ENCODE peak calls at places on chromosomes 7 and 10, in eight cellular contexts. M, R, H, C, N, I, D and J are unnamed samples.

GRCh38 chr10:84783386-84783785 is 455.0 kb downstream of the CCSER2 start:
- DNase-seq in C (no peak), N (no peak), D (no peak), H (peak), R (no peak), M (no peak), I (no peak), J (peak)

GRCh38 chr7:144834516-144835165 is 1.2 kb downstream of the TPK1 start:
- DNase-seq in R (no peak), H (no peak), D (peak), M (no peak), I (no peak), C (peak), N (no peak), J (peak)

GRCh38 chr7:7569615-7570014 is 2.9 kb downstream of the MIOS start:
- DNase-seq in C (no peak), R (no peak), H (no peak), N (no peak), I (no peak), D (no peak), M (no peak), J (no peak)

GRCh38 chr10:7756360-7756992 is 31.3 kb downstream of the KIN start:
- DNase-seq in I (no peak), M (no peak), C (no peak), N (no peak), H (peak), R (no peak), D (no peak), J (no peak)

GRCh38 chr10:44651834-44652233 is 259.3 kb upstream of the TMEM72 start:
- DNase-seq in C (no peak), R (no peak), H (no peak), I (no peak), N (no peak), D (no peak), M (peak), J (no peak)

GRCh38 chr7:124411796-124412195 is 353.8 kb downstream of the GPR37 start:
- DNase-seq in D (no peak), M (no peak), N (no peak), I (no peak), R (no peak), H (no peak), C (no peak), J (no peak)

GRCh38 chr10:11145498-11145855 is 127.8 kb downstream of the CELF2 start:
- DNase-seq in M (no peak), C (no peak), N (peak), I (no peak), H (no peak), R (no peak), D (no peak), J (no peak)

GRCh38 chr7:34158311-34158710 is 253.0 kb downstream of the BMPER start:
- DNase-seq in N (no peak), M (peak), C (no peak), R (peak), I (peak), H (no peak), D (peak), J (no peak)

GRCh38 chr10:114043532-114044250 is at the start of gene ADRB1:
- DNase-seq in H (peak), D (peak), M (no peak), C (peak), R (peak), I (peak), N (peak), J (peak)

GRCh38 chr10:15325243-15326002 is 45.7 kb downstream of the FAM171A1 start:
- DNase-seq in N (peak), R (no peak), H (peak), D (no peak), M (no peak), I (no peak), C (no peak), J (peak)

GRCh38 chr10:46291817-46292572 is 5.2 kb downstream of the ANTXRL start:
- DNase-seq in I (no peak), N (no peak), H (no peak), R (no peak), M (peak), C (no peak), D (peak), J (no peak)

GRCh38 chr7:100873599-100874299 is 1.2 kb upstream of the SRRT start:
- DNase-seq in I (no peak), D (no peak), R (no peak), C (no peak), N (no peak), H (no peak), M (no peak), J (no peak)

GRCh38 chr10:69232252-69232651 is 12.1 kb downstream of the HKDC1 start:
- DNase-seq in D (no peak), C (no peak), H (peak), N (no peak), M (no peak), I (no peak), R (no peak), J (peak)

GRCh38 chr7:101537205-101537604 is 91.9 kb downstream of the MYL10 start:
- DNase-seq in C (no peak), H (no peak), M (no peak), I (peak), D (no peak), N (peak), R (no peak), J (peak)

GRCh38 chr7:73593207-73594045 is 15.0 kb upstream of the TBL2 start:
- DNase-seq in R (no peak), N (no peak), D (no peak), M (no peak), I (no peak), H (no peak), C (no peak), J (no peak)

GRCh38 chr7:149322737-149323136 is 60.7 kb downstream of the ZNF783 start:
- DNase-seq in H (no peak), I (no peak), C (no peak), M (no peak), R (no peak), N (no peak), D (no peak), J (no peak)

GRCh38 chr7:148162808-148163207 is 427.8 kb upstream of the C7orf33 start:
- DNase-seq in R (no peak), H (no peak), C (no peak), D (no peak), M (peak), N (no peak), I (no peak), J (no peak)

GRCh38 chr7:142785841-142786250 is 15.1 kb downstream of the PRSS2 start:
- DNase-seq in I (no peak), R (no peak), C (no peak), N (no peak), H (no peak), D (peak), M (no peak), J (no peak)

GRCh38 chr7:127813991-127814556 is 162.1 kb downstream of the SND1 start:
- DNase-seq in N (no peak), R (no peak), M (no peak), I (no peak), H (no peak), D (no peak), C (no peak), J (no peak)

GRCh38 chr10:4982764-4983226 is 19.6 kb downstream of the AKR1C1 start:
- DNase-seq in R (peak), N (no peak), D (no peak), C (no peak), I (peak), H (no peak), M (no peak), J (no peak)

GRCh38 chr10:75363431-75363830 is 38.1 kb downstream of the ZNF503 start:
- DNase-seq in H (no peak), R (no peak), C (no peak), N (no peak), I (no peak), M (no peak), D (no peak), J (no peak)

GRCh38 chr7:45190406-45191165 is 33.0 kb downstream of the RAMP3 start:
- DNase-seq in C (no peak), R (no peak), I (no peak), N (no peak), H (no peak), M (no peak), D (no peak), J (no peak)

GRCh38 chr7:3464900-3465622 is 164.0 kb downstream of the SDK1 start:
- DNase-seq in R (no peak), C (no peak), H (no peak), M (no peak), I (no peak), D (no peak), N (no peak), J (no peak)

GRCh38 chr7:134890246-134891240 is 95.8 kb upstream of the AGBL3 start:
- DNase-seq in H (no peak), C (no peak), R (no peak), M (peak), I (peak), N (no peak), D (peak), J (no peak)

GRCh38 chr10:50832171-50832751 is 53.2 kb downstream of the A1CF start:
- DNase-seq in I (no peak), M (no peak), D (no peak), R (no peak), N (no peak), C (no peak), H (no peak), J (no peak)

GRCh38 chr10:103678104-103678526 is 177.3 kb downstream of the SH3PXD2A start:
- DNase-seq in N (peak), M (peak), D (peak), H (no peak), C (peak), I (peak), R (peak), J (no peak)

GRCh38 chr10:72097448-72098300 is 9.3 kb upstream of the SPOCK2 start:
- DNase-seq in H (peak), M (no peak), N (no peak), I (no peak), C (no peak), D (no peak), R (no peak), J (peak)

GRCh38 chr10:11789956-11790355 is 33.2 kb upstream of the PROSER2 start:
- DNase-seq in R (no peak), N (no peak), D (no peak), M (no peak), I (no peak), C (no peak), H (no peak), J (no peak)

GRCh38 chr7:28408105-28408973 is 4.0 kb upstream of the CREB5 start:
- DNase-seq in C (no peak), I (peak), M (peak), R (peak), H (no peak), D (peak), N (peak), J (no peak)

DNA sequence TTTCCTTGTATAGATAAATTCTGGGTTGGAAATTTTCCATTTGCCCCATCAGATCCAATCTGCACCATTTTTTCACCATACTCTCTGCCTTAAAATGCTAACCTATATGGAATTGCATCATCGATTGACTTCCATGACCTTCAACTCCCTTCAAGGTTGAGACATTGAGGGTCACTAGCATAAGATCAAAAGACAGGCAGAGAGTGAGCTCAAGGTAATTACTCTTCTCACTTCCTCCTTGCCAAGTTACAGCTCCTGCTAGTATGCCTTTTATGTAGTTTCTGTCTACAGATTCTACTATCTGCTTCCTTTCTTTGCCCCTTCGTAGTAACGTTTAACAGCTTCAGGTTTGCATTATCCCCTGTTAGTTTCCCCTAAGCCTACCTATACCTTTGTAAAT is 1127.7 kb upstream of the LRRTM3 start:
- DNase-seq in H (no peak), I (no peak), D (no peak), N (no peak), R (no peak), M (no peak), C (peak), J (no peak)
- TF ChIP-seq POLR2A in H (no peak), I (no peak), D (no peak), N (no peak), R (no peak), M (no peak), C (no peak), J (no peak)

DNA sequence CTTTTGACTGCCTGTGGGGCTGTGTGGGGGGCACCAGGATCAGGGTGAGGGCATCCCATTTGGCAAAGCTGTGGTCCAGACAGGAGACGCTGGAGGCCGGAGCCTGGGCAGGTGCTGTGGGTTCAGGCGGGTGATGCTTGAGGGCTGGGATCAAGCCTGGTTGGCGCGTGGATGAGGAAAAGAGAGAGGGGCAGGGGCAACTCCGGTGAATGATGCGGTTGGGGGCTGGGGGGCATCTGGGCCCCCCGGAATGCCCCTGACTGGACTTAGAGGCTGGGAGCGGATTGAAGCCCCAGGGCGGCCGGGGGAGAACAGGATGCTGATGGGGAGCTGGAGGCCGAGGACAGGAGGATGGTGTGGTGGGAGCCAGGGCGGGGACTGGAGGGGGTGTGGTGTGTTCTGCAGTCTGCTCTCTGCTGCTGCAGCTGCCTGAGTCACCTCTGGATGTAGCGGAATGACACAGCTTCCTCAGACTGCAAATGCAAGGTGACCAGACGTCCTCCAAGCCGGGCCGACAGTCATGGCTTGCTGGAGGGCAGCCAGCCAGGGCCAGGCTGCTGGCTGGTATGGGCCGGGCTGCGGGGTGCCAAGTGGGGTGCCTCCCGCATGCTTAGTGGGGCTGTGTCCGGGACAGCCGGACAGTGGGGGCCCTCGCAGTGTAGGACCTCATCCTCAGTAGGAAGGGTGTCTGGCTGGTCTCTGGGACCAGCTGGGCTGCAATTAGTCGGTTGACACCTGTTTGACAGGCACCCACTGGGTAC is 3.2 kb downstream of the MAFK start:
- DNase-seq in M (peak), C (no peak), R (peak), D (peak), H (no peak), N (no peak), I (peak), J (peak)
- TF ChIP-seq POLR2A in M (no peak), C (no peak), R (peak), D (no peak), H (no peak), N (peak), I (no peak), J (peak)

GRCh38 chr7:112449902-112450806 is at the start of gene IFRD1:
- DNase-seq in M (peak), I (peak), H (peak), C (peak), R (peak), N (peak), D (peak), J (peak)

GRCh38 chr7:112450807-112451661 is 774 bp downstream of the IFRD1 start:
- DNase-seq in R (peak), N (peak), D (peak), M (peak), H (peak), C (peak), I (peak), J (peak)

GRCh38 chr7:112449353-112449752 is 907 bp upstream of the IFRD1 start:
- DNase-seq in M (no peak), H (peak), D (no peak), C (no peak), I (no peak), N (no peak), R (peak), J (peak)

GRCh38 chr7:112453505-112454171 is 3.4 kb downstream of the IFRD1 start:
- DNase-seq in M (no peak), N (no peak), I (no peak), D (no peak), C (no peak), H (no peak), R (no peak), J (no peak)

GRCh38 chr7:112452102-112452888 is 2.0 kb downstream of the IFRD1 start:
- DNase-seq in H (no peak), C (no peak), D (peak), I (peak), M (peak), R (peak), N (no peak), J (no peak)
- TF ChIP-seq POLR2A in H (no peak), C (no peak), D (no peak), I (peak), M (no peak), R (peak), N (no peak), J (no peak)

GRCh38 chr10:116588995-116589394 is 1.8 kb upstream of the PNLIPRP1 start:
- DNase-seq in M (no peak), H (no peak), N (no peak), D (no peak), C (no peak), I (no peak), R (no peak), J (no peak)

GRCh38 chr10:116593139-116593740 is 2.5 kb downstream of the PNLIPRP1 start:
- DNase-seq in R (no peak), H (no peak), D (no peak), M (no peak), I (no peak), N (no peak), C (no peak), J (no peak)

GRCh38 chr10:116589911-116590310 is 848 bp upstream of the PNLIPRP1 start:
- DNase-seq in C (no peak), D (no peak), H (no peak), N (no peak), M (no peak), I (no peak), R (no peak), J (no peak)

GRCh38 chr10:116590590-116591444 is at the start of gene PNLIPRP1:
- DNase-seq in M (no peak), R (no peak), D (no peak), N (no peak), I (no peak), H (no peak), C (no peak), J (no peak)

DNA sequence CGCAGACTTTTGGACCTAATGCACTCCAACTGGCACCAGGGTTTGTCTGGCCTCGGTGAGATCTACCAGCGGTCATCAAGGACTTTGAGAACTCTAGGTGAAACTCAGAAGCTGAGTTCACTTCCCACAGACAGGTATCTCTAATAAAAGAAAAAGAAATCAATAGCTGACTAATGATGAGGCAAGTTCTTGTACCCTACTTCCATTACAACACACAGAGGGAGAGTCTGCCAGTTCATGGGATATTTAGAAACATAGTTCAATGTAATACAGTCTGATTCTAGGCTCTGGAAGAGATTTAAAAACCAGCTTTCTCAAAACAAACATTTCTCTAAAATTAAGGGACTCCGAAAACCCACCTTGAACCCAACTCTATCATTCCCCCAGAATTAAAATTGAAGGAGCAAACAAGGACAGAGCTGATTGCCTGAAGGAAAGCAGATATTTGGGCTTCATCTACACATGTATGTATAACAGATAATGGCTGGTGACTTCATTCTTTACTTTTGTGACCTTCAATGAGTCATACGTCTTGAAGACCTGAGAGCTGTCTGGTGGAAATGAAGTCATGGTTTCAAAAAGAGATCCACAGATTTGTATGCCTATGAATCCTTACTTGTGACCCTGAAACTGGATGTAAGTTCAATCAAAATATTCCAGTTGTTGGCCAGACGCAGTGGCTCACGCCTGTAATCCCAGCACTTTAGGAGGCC is 2.7 kb upstream of the PNLIPRP1 start:
- DNase-seq in M (no peak), R (no peak), D (no peak), N (no peak), I (no peak), H (no peak), C (no peak), J (no peak)
- TF ChIP-seq POLR2A in M (no peak), R (no peak), D (no peak), N (no peak), I (no peak), H (no peak), C (no peak), J (no peak)

GRCh38 chr10:131750171-131750895 is 150.5 kb upstream of the PPP2R2D start:
- DNase-seq in D (peak), C (no peak), R (no peak), N (no peak), I (peak), H (no peak), M (no peak), J (no peak)
- TF ChIP-seq POLR2A in D (no peak), C (no peak), R (no peak), N (no peak), I (no peak), H (no peak), M (no peak), J (no peak)